ENCODE peak calls at places on chromosomes 1 and 21, in six cellular contexts. R is cardiac muscle cell, X is keratinocyte, Z is SJSA1, G is neural progenitor cell, Y is globus pallidus. K is an unnamed sample.

GRCh38 chr1:236370397-236370796 is 23.7 kb upstream of the EDARADD start:
- DNase-seq in R (no peak), X (no peak), Z (no peak), G (no peak), Y (no peak), K (no peak)

GRCh38 chr1:12594966-12595838 is 22.8 kb downstream of the DHRS3 start:
- DNase-seq in R (peak), X (no peak), Z (no peak), G (peak), Y (peak), K (peak)

GRCh38 chr1:221886311-221887090 is 144.6 kb upstream of the DUSP10 start:
- DNase-seq in R (no peak), X (no peak), Z (no peak), G (no peak), Y (no peak), K (no peak)

GRCh38 chr1:37480581-37481288 is 6.4 kb downstream of the ZC3H12A start:
- DNase-seq in R (no peak), X (peak), Z (no peak), G (no peak), Y (no peak), K (no peak)

GRCh38 chr1:245332513-245332912 is 177.7 kb downstream of the KIF26B start:
- DNase-seq in R (no peak), X (no peak), Z (no peak), G (no peak), Y (no peak), K (no peak)

GRCh38 chr21:45427331-45428271 is 22.6 kb downstream of the COL18A1 start:
- DNase-seq in R (no peak), X (peak), Z (peak), G (peak), Y (no peak), K (no peak)

GRCh38 chr1:229379901-229380300 is 37.1 kb upstream of the CCSAP start:
- DNase-seq in R (no peak), X (no peak), Z (no peak), G (peak), Y (no peak), K (no peak)

GRCh38 chr1:25871704-25872494 is 3.6 kb downstream of the PAQR7 start:
- DNase-seq in R (no peak), X (no peak), Z (no peak), G (no peak), Y (no peak), K (no peak)

GRCh38 chr21:37982496-37983318 is 66.5 kb upstream of the KCNJ6 start:
- DNase-seq in R (no peak), X (no peak), Z (no peak), G (no peak), Y (no peak), K (no peak)

GRCh38 chr1:162397039-162397448 is 14.9 kb downstream of the SH2D1B start:
- DNase-seq in R (no peak), X (no peak), Z (no peak), G (no peak), Y (no peak), K (no peak)

GRCh38 chr1:204567067-204567466 is 50.9 kb downstream of the MDM4 start:
- DNase-seq in R (no peak), X (no peak), Z (no peak), G (no peak), Y (no peak), K (no peak)

GRCh38 chr1:17661546-17662157 is 93.5 kb upstream of the ACTL8 start:
- DNase-seq in R (peak), X (no peak), Z (peak), G (peak), Y (peak), K (peak)

GRCh38 chr1:184745929-184746583 is 8.6 kb downstream of the EDEM3 start:
- DNase-seq in R (no peak), X (no peak), Z (no peak), G (no peak), Y (no peak), K (no peak)

GRCh38 chr1:24727490-24728214 is 17.6 kb upstream of the CLIC4 start:
- DNase-seq in R (no peak), X (no peak), Z (peak), G (no peak), Y (peak), K (peak)

GRCh38 chr1:71522721-71523120 is 441.9 kb upstream of the ZRANB2 start:
- DNase-seq in R (no peak), X (no peak), Z (no peak), G (no peak), Y (no peak), K (no peak)

GRCh38 chr1:42777860-42778259 is 6.9 kb upstream of the TMEM269 start:
- DNase-seq in R (peak), X (no peak), Z (no peak), G (peak), Y (peak), K (no peak)

GRCh38 chr1:82125866-82126265 is 325.1 kb downstream of the ADGRL2 start:
- DNase-seq in R (no peak), X (no peak), Z (no peak), G (no peak), Y (no peak), K (no peak)

GRCh38 chr1:239913141-239913585 is 178.5 kb upstream of the FMN2 start:
- DNase-seq in R (no peak), X (no peak), Z (no peak), G (no peak), Y (no peak), K (no peak)

K was measured in stimulated activated naive B cell treated with anti-CD40 and anti-IgM and Interleukin-4, amounts not matched to agents 10 μg/mL and 1 μg/mL and 100 μg/mL, for 72 hours.